ENCODE peak calls at places on chromosome 2, in four cellular contexts. K is mammary epithelial cell, C is heart left ventricle, L is upper lobe of left lung. X is an unnamed sample. For H3K9me3 and H3K27me3, the result is how much of the 10 kb centered on the place peaks cover.

GRCh38 chr2:112733449-112733848 is 12.6 kb downstream of the NT5DC4 start:
- DNase-seq in C (no peak), K (no peak), L (no peak), X (no peak)

GRCh38 chr2:12064153-12064552 is 317.7 kb downstream of the LPIN1 start:
- DNase-seq in C (no peak), L (peak), K (no peak), X (no peak)

GRCh38 chr2:85704800-85705679 is 10.9 kb downstream of the GNLY start:
- DNase-seq in L (no peak), K (no peak), C (no peak), X (peak)

GRCh38 chr2:48189552-48190228 is 283.4 kb upstream of the FBXO11 start:
- DNase-seq in C (no peak), L (no peak), K (no peak), X (no peak)

GRCh38 chr2:45962522-45962921 is 311.0 kb downstream of the PRKCE start:
- DNase-seq in C (peak), K (no peak), L (no peak), X (no peak)

GRCh38 chr2:221817052-221817451 is 244.9 kb upstream of the EPHA4 start:
- DNase-seq in K (peak), L (no peak), C (no peak), X (no peak)

GRCh38 chr2:152716805-152717241 is 438 bp downstream of the PRPF40A start:
- DNase-seq in K (no peak), C (no peak), L (no peak), X (peak)

GRCh38 chr2:95204396-95204795 is 2.9 kb upstream of the ZNF892 start:
- DNase-seq in C (no peak), K (no peak), L (no peak), X (no peak)

GRCh38 chr2:185388226-185388625 is 350.4 kb upstream of the FSIP2 start:
- DNase-seq in L (no peak), K (no peak), C (no peak), X (no peak)

GRCh38 chr2:137857871-137858270 is 106.4 kb upstream of the HNMT start:
- DNase-seq in C (no peak), K (no peak), L (no peak), X (no peak)

GRCh38 chr2:163943403-163944356 is 207.9 kb upstream of the FIGN start:
- DNase-seq in K (peak), L (no peak), C (no peak), X (no peak)
- TF ChIP-seq CTCF in K (no peak), L (no peak), C (no peak), X (no peak)

GRCh38 chr2:241908686-241909420 is 39.3 kb downstream of the RTP5 start:
- DNase-seq in C (no peak), K (no peak), L (no peak), X (no peak)

GRCh38 chr2:241912021-241912555 is 42.6 kb downstream of the RTP5 start:
- DNase-seq in C (no peak), L (no peak), K (no peak), X (no peak)

GRCh38 chr2:241911551-241911950 is 42.0 kb downstream of the RTP5 start:
- DNase-seq in C (no peak), K (no peak), L (no peak), X (no peak)

GRCh38 chr2:241910604-241911520 is 41.3 kb downstream of the RTP5 start:
- DNase-seq in L (no peak), K (no peak), C (no peak), X (no peak)

DNA sequence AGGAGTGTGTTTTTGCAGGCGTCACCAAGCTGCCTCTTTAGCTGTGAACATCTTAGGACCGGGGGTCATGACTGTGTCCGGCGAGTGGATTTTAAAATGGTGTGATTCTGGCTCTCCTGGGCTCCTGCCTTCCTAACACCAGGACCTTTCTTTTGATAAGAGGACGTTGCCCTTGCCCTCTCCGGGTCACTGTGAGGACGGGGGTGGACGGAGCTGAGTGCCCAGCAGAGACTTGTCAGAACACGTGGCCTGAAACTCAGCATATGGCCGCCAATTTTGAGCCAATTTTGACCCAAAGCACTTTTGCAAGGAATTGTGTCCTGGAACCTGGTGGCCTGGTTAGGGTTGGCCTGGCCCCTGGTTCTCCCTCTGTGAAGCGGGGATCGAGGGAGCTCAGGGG is 40.2 kb downstream of the RTP5 start:
- DNase-seq in K (no peak), L (no peak), C (no peak), X (no peak)
- H3K9me3 ChIP-seq in K (under half), L (under half), C (under half), X (under half)

GRCh38 chr2:72926368-72926767 is 9.0 kb downstream of the EMX1 start:
- DNase-seq in L (no peak), C (no peak), K (no peak), X (no peak)

GRCh38 chr2:72929010-72929409 is 11.7 kb downstream of the EMX1 start:
- DNase-seq in C (no peak), L (no peak), K (no peak), X (no peak)

GRCh38 chr2:72925328-72925943 is 8.1 kb downstream of the EMX1 start:
- DNase-seq in L (no peak), K (no peak), C (no peak), X (no peak)

GRCh38 chr2:72927619-72928537 is 10.6 kb downstream of the EMX1 start:
- DNase-seq in C (peak), K (no peak), L (no peak), X (no peak)

GRCh38 chr2:72927066-72927465 is 9.7 kb downstream of the EMX1 start:
- DNase-seq in K (no peak), L (no peak), C (no peak), X (no peak)
- H3K27me3 ChIP-seq in K (under half), L (under half), C (half or more), X (half or more)

GRCh38 chr2:232420073-232420454 is 13.4 kb downstream of the ALPG start:
- DNase-seq in C (no peak), K (no peak), L (no peak), X (no peak)
- TF ChIP-seq CTCF in C (no peak), K (no peak), L (no peak), X (no peak)

GRCh38 chr2:157930728-157931127 is 54.6 kb upstream of the ACVR1 start:
- DNase-seq in C (no peak), L (no peak), K (no peak), X (no peak)
- H3K9me3 ChIP-seq in C (under half), L (under half), K (under half), X (under half)

GRCh38 chr2:26178246-26178645 is 5.4 kb downstream of the GAREM2 start:
- DNase-seq in K (no peak), L (no peak), C (no peak), X (no peak)
- H3K27me3 ChIP-seq in K (under half), L (under half), C (under half), X (under half)

GRCh38 chr2:9797681-9798556 is 45.4 kb upstream of the TAF1B start:
- DNase-seq in K (peak), L (peak), C (no peak), X (no peak)

GRCh38 chr2:9797086-9797485 is 46.2 kb upstream of the TAF1B start:
- DNase-seq in C (no peak), K (no peak), L (no peak), X (no peak)

GRCh38 chr2:9793918-9794717 is 49.2 kb upstream of the TAF1B start:
- DNase-seq in C (no peak), K (no peak), L (no peak), X (no peak)

GRCh38 chr2:9795071-9795470 is 48.2 kb upstream of the TAF1B start:
- DNase-seq in L (no peak), C (no peak), K (no peak), X (no peak)

GRCh38 chr2:9796056-9796792 is 47.0 kb upstream of the TAF1B start:
- DNase-seq in K (no peak), L (no peak), C (no peak), X (no peak)
- TF ChIP-seq CTCF in K (no peak), L (no peak), C (no peak), X (no peak)